ENCODE peak calls at places on chromosomes 1 and 21, in seven cellular contexts. I is stomach, X is astrocyte of the spinal cord, F is ascending aorta, A is cardiac fibroblast, J is coronary artery, H is OCI-LY7. D is an unnamed sample.
A peak's percentile ranks its signal among the peaks of the same experiment; 100 is the strongest.

GRCh38 chr1:181626252-181626938 is 143.1 kb downstream of the CACNA1E start:
- DNase-seq in I (no peak), X (no peak), F (no peak), A (no peak), J (no peak), H (no peak), D (no peak)

GRCh38 chr1:85406887-85407593 is 57.9 kb downstream of the DDAH1 start:
- DNase-seq in I (peak; percentile 39), X (peak; percentile 96), F (no peak), A (peak; percentile 95), J (no peak), H (no peak), D (peak; percentile 96)

GRCh38 chr21:34611528-34611927 is 3.4 kb downstream of the RCAN1 start:
- DNase-seq in I (no peak), X (no peak), F (no peak), A (no peak), J (no peak), H (no peak), D (no peak)

GRCh38 chr1:247089616-247090375 is 11.2 kb upstream of the ZNF670 start:
- DNase-seq in I (no peak), X (no peak), F (no peak), A (no peak), J (no peak), H (no peak), D (no peak)

GRCh38 chr1:48677306-48678287 is 99.1 kb downstream of the BEND5 start:
- DNase-seq in I (peak; percentile 81), X (peak; percentile 67), F (no peak), A (peak; percentile 53), J (no peak), H (peak; percentile 75), D (peak; percentile 71)

GRCh38 chr1:165443539-165444289 is 1.2 kb downstream of the RXRG start:
- DNase-seq in I (no peak), X (no peak), F (no peak), A (no peak), J (no peak), H (no peak), D (no peak)

GRCh38 chr1:100584761-100585745 is 47.1 kb downstream of the GPR88 start:
- DNase-seq in I (no peak), X (peak; percentile 59), F (no peak), A (peak; percentile 72), J (no peak), H (no peak), D (peak; percentile 72)

GRCh38 chr21:36554411-36555157 is 74.7 kb upstream of the CLDN14 start:
- DNase-seq in I (no peak), X (no peak), F (no peak), A (no peak), J (no peak), H (no peak), D (no peak)

GRCh38 chr1:38476111-38476783 is 383.3 kb downstream of the RRAGC start:
- DNase-seq in I (no peak), X (no peak), F (no peak), A (no peak), J (no peak), H (no peak), D (no peak)

GRCh38 chr1:167924102-167924501 is 10.2 kb upstream of the ADCY10 start:
- DNase-seq in I (no peak), X (no peak), F (no peak), A (no peak), J (no peak), H (no peak), D (no peak)

GRCh38 chr1:52296345-52296744 is 69.7 kb downstream of the CC2D1B start:
- DNase-seq in I (no peak), X (peak; percentile 65), F (no peak), A (peak; percentile 76), J (no peak), H (peak; percentile 41), D (peak; percentile 84)

GRCh38 chr1:232142403-232143314 is 487.3 kb downstream of the SIPA1L2 start:
- DNase-seq in I (no peak), X (peak; percentile 91), F (peak; percentile 14), A (peak; percentile 86), J (peak; percentile 87), H (no peak), D (peak; percentile 53)

GRCh38 chr21:34195365-34195764 is 122.0 kb downstream of the MRPS6 start:
- DNase-seq in I (no peak), X (no peak), F (no peak), A (no peak), J (no peak), H (no peak), D (no peak)

GRCh38 chr1:186550832-186551231 is 89.9 kb upstream of the PDC start:
- DNase-seq in I (no peak), X (no peak), F (no peak), A (no peak), J (no peak), H (no peak), D (no peak)

GRCh38 chr1:165644064-165644735 is 13.2 kb downstream of the MGST3 start:
- DNase-seq in I (no peak), X (no peak), F (no peak), A (peak; percentile 22), J (no peak), H (no peak), D (no peak)

GRCh38 chr21:32392299-32392879 is 423 bp downstream of the URB1 start:
- DNase-seq in I (no peak), X (peak; percentile 10), F (no peak), A (peak; percentile 26), J (no peak), H (peak; percentile 30), D (peak; percentile 43)

DNA sequence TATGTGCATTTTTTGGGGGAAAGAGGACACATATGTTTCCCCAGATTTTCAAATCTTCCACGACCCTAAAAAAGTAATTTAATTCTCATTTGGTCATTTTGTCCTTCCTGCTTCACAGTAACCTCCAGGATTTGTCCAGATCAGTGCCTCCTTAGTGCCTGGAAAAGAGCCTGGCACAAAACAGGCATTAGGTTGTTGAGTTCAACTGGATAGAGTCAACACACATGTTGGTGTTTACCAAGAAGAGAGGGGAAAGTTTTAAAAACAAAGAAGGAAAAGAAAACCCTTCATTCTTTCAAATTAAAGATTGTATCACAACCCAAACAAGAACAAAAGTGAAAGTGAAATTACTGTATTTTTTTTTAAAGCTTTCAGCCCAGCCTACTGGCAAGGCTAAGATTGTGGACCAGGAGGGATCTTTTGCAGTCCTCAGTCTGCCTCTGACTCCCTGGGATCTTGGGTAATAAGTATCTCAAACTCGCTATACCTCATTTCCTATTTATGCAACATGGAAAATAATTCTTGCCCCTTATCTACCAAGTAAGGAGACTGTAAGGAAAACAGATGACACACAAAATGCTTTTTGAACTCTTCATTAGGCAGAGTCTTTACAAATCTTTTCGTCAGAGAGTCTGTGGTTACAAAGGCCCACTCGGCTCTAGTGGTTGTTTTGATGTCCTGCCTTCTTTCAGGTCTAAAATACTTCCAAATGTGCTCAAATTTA is 57.8 kb downstream of the ZNF281 start:
- DNase-seq in I (no peak), X (peak; percentile 94), F (no peak), A (peak; percentile 98), J (no peak), H (peak; percentile 16), D (peak; percentile 98)
- H3K4me3 ChIP-seq in I (peak overlapping the region; percentile 14), X (no peak overlapping the region), F (no peak overlapping the region), A (peak overlapping the region; percentile 15), J (peak overlapping the region; percentile 30), H (peak overlapping the region; percentile 11), D (peak overlapping the region; percentile 39)

GRCh38 chr1:32971156-32971555 is 6.5 kb upstream of the RNF19B start:
- DNase-seq in I (no peak), X (no peak), F (no peak), A (no peak), J (no peak), H (no peak), D (no peak)

GRCh38 chr1:32966900-32967299 is 2.3 kb upstream of the RNF19B start:
- DNase-seq in I (no peak), X (no peak), F (no peak), A (no peak), J (no peak), H (no peak), D (no peak)

GRCh38 chr1:32965251-32965643 is 638 bp upstream of the RNF19B start:
- DNase-seq in I (no peak), X (no peak), F (no peak), A (no peak), J (no peak), H (no peak), D (no peak)

GRCh38 chr1:32969556-32969955 is 4.9 kb upstream of the RNF19B start:
- DNase-seq in I (no peak), X (no peak), F (no peak), A (no peak), J (no peak), H (no peak), D (peak; percentile 21)

GRCh38 chr1:32967863-32968571 is 3.4 kb upstream of the RNF19B start:
- DNase-seq in I (no peak), X (no peak), F (no peak), A (peak; percentile 61), J (peak; percentile 54), H (no peak), D (peak; percentile 25)
- H3K4me3 ChIP-seq in I (no peak overlapping the region), X (no peak overlapping the region), F (no peak overlapping the region), A (no peak overlapping the region), J (no peak overlapping the region), H (no peak overlapping the region), D (no peak overlapping the region)

GRCh38 chr1:207822602-207823451 is 71.0 kb downstream of the CD46 start:
- DNase-seq in I (peak; percentile 92), X (no peak), F (peak; percentile 85), A (peak; percentile 74), J (peak; percentile 96), H (peak; percentile 91), D (peak; percentile 68)

GRCh38 chr1:207823531-207823879 is 71.7 kb downstream of the CD46 start:
- DNase-seq in I (no peak), X (no peak), F (no peak), A (no peak), J (no peak), H (no peak), D (no peak)

GRCh38 chr1:207822124-207822601 is 70.3 kb downstream of the CD46 start:
- DNase-seq in I (no peak), X (no peak), F (no peak), A (no peak), J (peak; percentile 74), H (peak; percentile 89), D (no peak)

GRCh38 chr1:207820568-207821463 is 69.0 kb downstream of the CD46 start:
- DNase-seq in I (no peak), X (no peak), F (no peak), A (no peak), J (no peak), H (no peak), D (no peak)

GRCh38 chr1:207821464-207822045 is 69.7 kb downstream of the CD46 start:
- DNase-seq in I (no peak), X (no peak), F (no peak), A (no peak), J (peak; percentile 73), H (no peak), D (no peak)
- H3K4me3 ChIP-seq in I (peak overlapping the region; percentile 83), X (no peak overlapping the region), F (peak overlapping the region; percentile 72), A (no peak overlapping the region), J (peak overlapping the region; percentile 88), H (peak overlapping the region; percentile 76), D (no peak overlapping the region)

DNA sequence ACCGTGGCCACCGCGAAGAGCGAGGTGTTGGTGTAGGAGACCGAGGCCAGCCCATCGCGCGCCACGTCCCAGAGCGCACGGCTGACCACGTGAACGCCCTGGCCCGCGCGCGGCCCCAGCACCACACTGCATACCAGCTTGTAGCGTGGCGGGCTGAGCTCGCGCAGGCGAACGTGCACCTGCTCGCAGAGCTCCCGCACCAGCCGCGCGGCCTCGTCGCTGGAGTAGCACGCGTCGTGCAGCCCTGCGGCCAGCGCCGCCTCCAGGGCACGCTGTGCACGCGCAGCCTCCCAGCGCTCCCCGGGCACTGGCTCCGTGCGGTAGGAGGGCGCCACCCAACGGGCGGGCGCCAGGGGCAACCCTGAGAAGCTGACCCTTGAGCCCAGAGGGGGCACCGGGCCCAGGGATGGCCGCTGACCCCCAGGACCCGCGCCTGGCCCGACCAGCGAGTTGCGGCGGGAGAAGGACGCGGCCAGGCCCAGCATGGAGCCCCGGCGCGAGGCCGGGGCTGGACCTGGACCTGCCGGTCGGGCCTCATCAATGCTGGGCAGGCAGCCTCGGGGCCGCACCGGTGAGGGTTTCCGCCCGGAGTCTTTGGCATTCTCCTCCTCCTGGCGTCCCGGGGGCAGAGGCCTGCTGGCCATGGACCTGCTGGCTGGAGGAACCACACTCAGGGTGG is 987 bp downstream of the DYNLT4 start:
- DNase-seq in I (no peak), X (no peak), F (peak; percentile 5), A (no peak), J (peak; percentile 79), H (no peak), D (no peak)
- H3K4me3 ChIP-seq in I (peak overlapping the region; percentile 20), X (no peak overlapping the region), F (peak overlapping the region; percentile 24), A (peak overlapping the region; percentile 10), J (peak overlapping the region; percentile 64), H (no peak overlapping the region), D (no peak overlapping the region)